ENCODE peak calls at places on chromosomes 3 and 15, in ten cellular contexts. R is heart right ventricle, N is AG04450, I is colonic mucosa, V is astrocyte, X is right atrium auricular region, Z is heart left ventricle, H is body of pancreas, U is A549, W is breast epithelium. J is an unnamed sample.

GRCh38 chr3:188568750-188569149 is 414.8 kb downstream of the LPP start:
- DNase-seq in H (no peak), I (no peak), Z (no peak), R (no peak), N (no peak), W (no peak), X (no peak), U (no peak), V (peak), J (no peak)

GRCh38 chr3:177810162-177810623 is 612.9 kb upstream of the TBL1XR1 start:
- DNase-seq in U (peak), N (peak), H (no peak), Z (no peak), V (peak), W (no peak), I (no peak), X (no peak), R (no peak), J (no peak)

GRCh38 chr3:69329897-69330296 is 56.0 kb downstream of the FRMD4B start:
- DNase-seq in U (no peak), X (no peak), N (no peak), V (peak), W (no peak), Z (no peak), R (no peak), H (no peak), I (no peak), J (no peak)

GRCh38 chr15:101306341-101307047 is 11.4 kb upstream of the SNRPA1 start:
- DNase-seq in R (no peak), V (no peak), I (no peak), N (no peak), W (no peak), Z (no peak), U (no peak), H (peak), X (peak), J (no peak)

GRCh38 chr3:113250566-113250965 is 39.2 kb downstream of the BOC start:
- DNase-seq in H (no peak), N (no peak), I (no peak), V (no peak), R (no peak), Z (no peak), W (no peak), X (no peak), U (no peak), J (no peak)

GRCh38 chr3:107516475-107516874 is 6.3 kb upstream of the BBX start:
- DNase-seq in N (no peak), H (no peak), R (no peak), X (no peak), V (no peak), U (no peak), W (no peak), Z (no peak), I (no peak), J (no peak)

GRCh38 chr15:36177590-36178281 is 401.7 kb upstream of the CDIN1 start:
- DNase-seq in Z (no peak), H (no peak), R (no peak), V (peak), X (no peak), U (peak), W (no peak), N (no peak), I (no peak), J (no peak)

GRCh38 chr15:101070024-101070423 is 150.9 kb downstream of the LRRK1 start:
- DNase-seq in X (no peak), I (no peak), U (no peak), V (no peak), N (no peak), H (no peak), R (no peak), W (no peak), Z (no peak), J (no peak)

GRCh38 chr3:190517696-190518095 is 3.8 kb downstream of the IL1RAP start:
- DNase-seq in X (no peak), N (no peak), W (no peak), Z (no peak), R (no peak), U (peak), V (peak), I (no peak), H (no peak), J (no peak)

GRCh38 chr3:22007376-22007775 is 256.4 kb upstream of the ZNF385D start:
- DNase-seq in N (no peak), R (no peak), X (no peak), H (no peak), V (no peak), U (no peak), I (no peak), Z (no peak), W (no peak), J (no peak)

GRCh38 chr15:96409231-96410138 is 79.0 kb downstream of the NR2F2 start:
- DNase-seq in Z (no peak), V (peak), I (no peak), H (no peak), X (no peak), U (no peak), N (no peak), W (no peak), R (no peak), J (no peak)

GRCh38 chr15:80615361-80615736 is 79.8 kb upstream of the ABHD17C start:
- DNase-seq in U (no peak), X (no peak), I (no peak), N (no peak), V (no peak), R (no peak), W (no peak), Z (no peak), H (no peak), J (no peak)

GRCh38 chr3:134606033-134607025 is 44.5 kb downstream of the KY start:
- DNase-seq in N (no peak), X (no peak), I (peak), R (no peak), Z (no peak), H (no peak), U (no peak), W (no peak), V (no peak), J (no peak)

GRCh38 chr15:94670436-94671034 is 439.2 kb downstream of the MCTP2 start:
- DNase-seq in I (no peak), X (no peak), N (peak), Z (no peak), U (peak), V (peak), H (no peak), R (no peak), W (no peak), J (no peak)

GRCh38 chr3:147409143-147410121 is at the start of gene ZIC1:
- DNase-seq in R (no peak), U (no peak), N (no peak), V (peak), I (no peak), W (no peak), X (no peak), Z (no peak), H (no peak), J (peak)

DNA sequence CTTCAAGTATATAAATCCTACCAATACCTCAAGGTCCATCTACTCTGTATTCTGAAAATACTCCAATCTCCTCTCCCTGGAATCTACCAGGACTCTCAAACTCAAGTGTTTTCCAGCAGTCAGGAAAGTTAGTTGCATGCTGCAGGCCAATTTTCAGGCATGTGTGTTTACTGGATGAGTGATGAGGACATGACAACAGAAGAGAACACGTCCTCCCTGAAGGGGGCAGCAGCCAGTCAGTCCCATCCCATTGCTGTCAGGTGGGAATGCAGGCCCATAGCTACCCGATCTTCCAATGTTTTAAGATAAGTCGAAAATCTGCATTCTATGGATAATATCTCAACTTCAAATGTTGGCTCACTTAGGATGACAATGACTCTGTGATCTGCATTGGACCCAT is 496.2 kb downstream of the FHIT start:
- DNase-seq in V (no peak), H (peak), W (no peak), I (no peak), U (peak), R (no peak), Z (no peak), X (no peak), N (no peak), J (no peak)
- TF ChIP-seq CTCF in V (no peak), H (no peak), W (no peak), I (no peak), U (no peak), R (no peak), Z (peak), X (no peak), N (no peak), J (peak)

DNA sequence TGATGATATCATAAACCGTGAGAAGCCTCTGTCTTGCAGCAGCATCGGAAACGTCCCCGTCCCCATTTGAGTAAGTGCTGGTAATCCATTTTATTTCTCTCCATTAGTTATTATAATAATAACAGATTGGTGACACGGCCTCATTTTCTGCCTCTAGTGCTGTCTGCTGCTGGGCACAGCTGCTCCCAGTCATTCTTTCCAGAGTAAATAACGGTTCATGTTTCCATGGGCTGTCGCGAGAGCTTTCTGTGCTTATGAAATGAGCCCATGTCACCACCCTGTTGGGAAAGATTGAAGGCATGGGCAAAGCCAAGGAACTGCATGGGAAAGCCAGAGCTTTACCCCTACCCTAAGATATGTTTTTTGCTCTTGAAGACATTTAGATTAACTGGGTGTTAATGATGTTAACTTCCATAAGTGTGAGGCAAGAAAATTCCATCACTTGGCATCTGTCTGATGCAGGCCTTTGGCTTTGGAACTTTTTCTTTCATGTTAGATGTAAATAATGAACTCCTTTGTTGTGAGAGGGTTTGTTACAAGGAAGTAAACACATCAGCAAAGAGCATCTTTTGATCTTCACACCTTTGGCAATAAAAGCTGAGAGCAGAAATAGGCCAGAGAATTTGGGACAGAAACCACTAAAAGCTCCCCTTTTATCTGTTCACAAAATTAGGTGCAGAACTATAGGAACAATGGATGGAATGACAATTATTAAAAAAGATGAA is 141.8 kb downstream of the FILIP1L start:
- DNase-seq in U (no peak), Z (no peak), H (no peak), V (no peak), I (no peak), W (no peak), X (no peak), R (no peak), N (no peak), J (no peak)
- H3K27ac ChIP-seq in U (no peak), Z (no peak), H (no peak), V (no peak), I (no peak), W (no peak), X (no peak), R (no peak), N (no peak), J (no peak)

DNA sequence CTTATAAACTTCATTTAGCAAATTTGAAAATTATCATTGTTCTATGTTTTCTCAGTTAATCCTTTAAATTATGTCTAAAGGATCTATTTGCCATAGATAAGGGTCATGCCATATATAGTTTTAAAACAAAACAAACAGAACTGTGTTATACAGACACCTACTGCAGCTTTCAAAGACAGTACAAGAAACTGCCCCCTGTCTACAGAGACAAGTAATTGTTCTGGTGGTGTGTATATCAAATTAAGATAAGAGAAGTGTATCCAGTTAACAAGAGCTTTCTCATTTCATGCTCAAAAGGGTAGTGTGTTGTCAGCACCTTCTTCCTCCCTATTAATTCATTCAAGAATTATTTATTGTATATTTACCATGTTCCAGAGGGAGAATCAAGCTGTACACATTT is 201.2 kb downstream of the FMN1 start:
- DNase-seq in I (no peak), N (no peak), R (no peak), H (no peak), V (no peak), W (no peak), Z (no peak), X (no peak), U (peak), J (no peak)
- TF ChIP-seq CTCF in I (no peak), N (peak), R (no peak), H (no peak), V (peak), W (no peak), Z (no peak), X (no peak), U (peak), J (no peak)

GRCh38 chr3:65006300-65006739 is 318.5 kb upstream of the ADAMTS9 start:
- DNase-seq in U (no peak), N (no peak), X (no peak), W (no peak), R (no peak), H (no peak), V (peak), I (no peak), Z (no peak), J (no peak)

GRCh38 chr3:65004316-65004715 is 316.5 kb upstream of the ADAMTS9 start:
- DNase-seq in U (no peak), Z (no peak), V (peak), N (no peak), X (no peak), R (no peak), I (no peak), H (no peak), W (no peak), J (no peak)

GRCh38 chr3:65005481-65005880 is 317.7 kb upstream of the ADAMTS9 start:
- DNase-seq in R (no peak), I (no peak), N (no peak), H (no peak), Z (no peak), U (no peak), V (peak), W (no peak), X (no peak), J (no peak)

DNA sequence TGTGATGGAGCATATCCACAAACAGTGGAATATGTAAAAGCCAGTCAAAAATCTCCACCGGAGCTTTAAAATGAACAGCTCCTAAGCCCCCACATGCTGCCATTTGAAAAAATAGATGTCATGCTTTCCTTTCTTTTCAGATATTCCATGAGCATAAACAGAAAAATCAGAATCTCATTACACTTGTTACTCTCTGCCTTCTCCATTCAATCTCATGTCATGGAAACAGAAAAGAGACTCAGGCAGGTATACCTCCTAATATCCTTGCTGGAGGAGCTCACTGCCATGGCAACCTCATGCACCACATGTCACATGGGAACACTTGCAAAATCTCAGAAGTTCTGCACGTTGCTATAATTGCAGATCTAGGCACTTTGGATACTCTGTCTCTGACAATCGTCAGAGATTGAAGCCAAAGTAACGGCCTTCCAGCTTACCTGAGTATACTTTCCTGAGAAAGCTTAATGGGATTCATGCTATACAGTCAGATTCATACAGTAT is 317.0 kb upstream of the ADAMTS9 start:
- DNase-seq in U (no peak), I (no peak), R (no peak), N (no peak), W (no peak), V (no peak), H (peak), X (no peak), Z (no peak), J (no peak)
- H3K27ac ChIP-seq in U (no peak), I (no peak), R (no peak), N (no peak), W (no peak), V (no peak), H (no peak), X (no peak), Z (no peak), J (no peak)

DNA sequence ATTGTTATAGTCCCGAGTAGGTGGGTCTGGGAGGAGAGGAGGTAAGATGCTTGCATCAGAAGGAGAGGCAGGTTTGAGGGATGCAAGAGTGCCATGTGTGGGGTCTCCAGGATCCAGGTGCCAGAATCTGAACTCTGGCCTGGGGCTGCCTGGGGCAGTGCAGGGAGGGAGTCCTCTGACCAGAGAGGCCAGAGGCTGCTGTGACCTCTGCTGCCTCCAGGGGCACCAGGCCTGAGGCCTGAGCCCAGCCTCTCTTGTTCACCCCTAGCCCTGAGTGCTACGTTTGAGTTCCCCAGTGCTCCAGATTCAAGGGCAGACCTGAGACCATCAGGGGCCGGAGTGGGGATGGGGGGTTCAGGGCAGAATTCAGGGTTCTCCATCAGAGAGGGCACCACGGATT is 7.4 kb downstream of the SLC38A3 start:
- DNase-seq in U (no peak), N (no peak), Z (no peak), R (no peak), V (no peak), X (no peak), W (no peak), I (no peak), H (no peak), J (no peak)
- TF ChIP-seq CTCF in U (no peak), N (no peak), Z (no peak), R (no peak), V (no peak), X (no peak), W (no peak), I (no peak), H (no peak), J (no peak)

GRCh38 chr3:195699148-195699771 is 21.5 kb upstream of the MUC20 start:
- DNase-seq in X (no peak), R (no peak), Z (no peak), U (no peak), I (no peak), H (no peak), V (no peak), W (no peak), N (no peak), J (peak)
- H3K27ac ChIP-seq in X (peak), R (no peak), Z (no peak), U (peak), I (no peak), H (no peak), V (no peak), W (no peak), N (no peak), J (peak)

J was measured in dorsolateral prefrontal cortex.